ENCODE peak calls at places on chromosomes 16 and 17, in nine cellular contexts. X is brain microvascular endothelial cell; O is stimulated activated CD8-positive, alpha-beta memory T cell treated with anti-CD3 and anti-CD28 coated beads, Interleukin-2, amount 100 ng/mL, for 1 hour; T is NCI-H2029 treated with DMSO at 0.1 percent for 48 hours; J is GM10248; W is NCI-H446 treated with DMSO at 0.1 percent for 48 hours; N is fibroblast of the conjunctiva; K is HFFc6; Y is GM04503. D is an unnamed sample.

GRCh38 chr16:8458481-8458880 is 131.8 kb downstream of the TMEM114 start:
- DNase-seq in J (no peak), O (no peak), N (no peak), T (no peak), W (no peak), X (no peak), K (no peak), Y (no peak), D (no peak)

GRCh38 chr17:17321356-17322025 is 18.3 kb downstream of the NT5M start:
- DNase-seq in T (no peak), J (no peak), Y (no peak), N (no peak), W (no peak), O (no peak), X (no peak), K (no peak), D (no peak)

GRCh38 chr17:54992797-54993639 is 24.5 kb downstream of the STXBP4 start:
- DNase-seq in X (no peak), W (peak; percentile 41), T (peak; percentile 33), N (peak; percentile 39), K (peak; percentile 54), J (peak; percentile 44), Y (peak; percentile 3), O (no peak), D (peak; percentile 70)

GRCh38 chr16:80778707-80779106 is 25.7 kb downstream of the CDYL2 start:
- DNase-seq in Y (no peak), X (no peak), T (no peak), J (no peak), W (no peak), O (no peak), N (no peak), K (no peak), D (no peak)

GRCh38 chr16:46801428-46802049 is 29.4 kb downstream of the C16orf87 start:
- DNase-seq in O (no peak), Y (no peak), J (no peak), K (peak; percentile 33), W (no peak), X (no peak), T (no peak), N (no peak), D (peak; percentile 46)

GRCh38 chr16:17380613-17381012 is 90.1 kb downstream of the XYLT1 start:
- DNase-seq in X (no peak), N (no peak), W (no peak), T (no peak), Y (no peak), J (no peak), K (peak; percentile 55), O (no peak), D (no peak)

GRCh38 chr17:47275245-47275984 is 21.8 kb downstream of the ITGB3 start:
- DNase-seq in Y (no peak), W (no peak), O (no peak), K (peak; percentile 39), N (peak; percentile 95), J (no peak), T (no peak), X (peak; percentile 50), D (peak; percentile 72)

GRCh38 chr17:73278465-73279453 is 17.1 kb upstream of the CPSF4L start:
- DNase-seq in Y (no peak), K (peak; percentile 8), W (peak; percentile 95), J (no peak), X (no peak), T (peak; percentile 53), O (no peak), N (no peak), D (peak; percentile 51)

GRCh38 chr17:40315206-40315605 is 6.2 kb downstream of the RARA start:
- DNase-seq in J (no peak), Y (no peak), O (no peak), W (no peak), T (no peak), K (no peak), X (no peak), N (no peak), D (no peak)

GRCh38 chr16:554640-555413 is 5.4 kb upstream of the PRR35 start:
- DNase-seq in W (no peak), J (no peak), X (no peak), K (peak; percentile 81), N (peak; percentile 42), T (no peak), O (no peak), Y (no peak), D (no peak)

GRCh38 chr17:64016248-64016784 is 4.1 kb downstream of the ICAM2 start:
- DNase-seq in J (no peak), W (no peak), O (no peak), N (no peak), X (no peak), T (no peak), K (no peak), Y (no peak), D (no peak)

GRCh38 chr16:714558-715447 is at the start of gene METRN:
- DNase-seq in O (peak; percentile 79), W (peak; percentile 54), N (peak; percentile 48), X (peak; percentile 73), T (no peak), Y (peak; percentile 35), K (peak; percentile 80), J (peak; percentile 92), D (peak; percentile 85)

GRCh38 chr17:50111687-50112655 is 16.8 kb downstream of the PDK2 start:
- DNase-seq in N (no peak), W (no peak), X (no peak), K (no peak), T (no peak), O (no peak), Y (no peak), J (no peak), D (no peak)

GRCh38 chr16:86396918-86397317 is 113.4 kb upstream of the FOXF1 start:
- DNase-seq in O (no peak), N (no peak), K (peak; percentile 96), X (peak; percentile 58), J (no peak), W (no peak), Y (peak; percentile 74), T (no peak), D (peak; percentile 72)

GRCh38 chr16:16992986-16993783 is 477.6 kb downstream of the XYLT1 start:
- DNase-seq in K (no peak), N (no peak), O (no peak), W (no peak), J (no peak), Y (no peak), X (no peak), T (no peak), D (no peak)

GRCh38 chr16:56848955-56849689 is 15.9 kb upstream of the SLC12A3 start:
- DNase-seq in T (no peak), W (peak; percentile 6), J (no peak), N (no peak), O (no peak), X (peak; percentile 69), Y (peak; percentile 42), K (peak; percentile 70), D (peak; percentile 63)

GRCh38 chr17:8256291-8256690 is 7.2 kb downstream of the PFAS start:
- DNase-seq in O (no peak), W (no peak), X (no peak), N (no peak), K (no peak), J (no peak), T (no peak), Y (no peak), D (no peak)

GRCh38 chr16:85129846-85130706 is 17.8 kb upstream of the CIBAR2 start:
- DNase-seq in X (no peak), N (no peak), K (peak; percentile 36), W (peak; percentile 49), T (no peak), O (no peak), Y (peak; percentile 42), J (no peak), D (peak; percentile 74)

GRCh38 chr17:73798111-73798748 is 154.0 kb upstream of the SDK2 start:
- DNase-seq in X (peak; percentile 82), T (peak; percentile 42), O (no peak), Y (peak; percentile 65), K (peak; percentile 26), J (no peak), N (peak; percentile 96), W (peak; percentile 65), D (peak; percentile 91)

GRCh38 chr17:74402070-74402469 is 29.8 kb upstream of the GPRC5C start:
- DNase-seq in O (no peak), K (no peak), X (no peak), J (no peak), Y (no peak), W (no peak), T (no peak), N (no peak), D (no peak)

GRCh38 chr17:40493697-40494096 is 7.7 kb downstream of the TNS4 start:
- DNase-seq in K (no peak), Y (no peak), O (no peak), J (no peak), X (no peak), N (no peak), T (no peak), W (peak; percentile 45), D (no peak)

GRCh38 chr17:17836818-17837379 is at the start of gene SREBF1:
- DNase-seq in K (no peak), W (no peak), X (peak; percentile 27), O (peak; percentile 37), T (no peak), J (peak; percentile 86), Y (no peak), N (no peak), D (peak; percentile 44)

GRCh38 chr16:1890024-1890700 is 18.2 kb upstream of the MEIOB start:
- DNase-seq in J (no peak), T (no peak), Y (no peak), W (no peak), X (no peak), O (no peak), N (no peak), K (no peak), D (no peak)

GRCh38 chr16:54402270-54402669 is 115.7 kb upstream of the IRX3 start:
- DNase-seq in W (no peak), K (peak; percentile 43), O (no peak), Y (peak; percentile 39), J (no peak), X (no peak), T (no peak), N (no peak), D (no peak)

GRCh38 chr16:85611455-85612190 is 1.5 kb upstream of the GSE1 start:
- DNase-seq in X (no peak), K (peak; percentile 73), W (peak; percentile 75), N (no peak), T (no peak), Y (no peak), J (no peak), O (no peak), D (peak; percentile 69)

GRCh38 chr16:17238285-17239028 is 232.3 kb downstream of the XYLT1 start:
- DNase-seq in N (peak; percentile 16), W (no peak), O (no peak), K (no peak), Y (no peak), X (no peak), T (no peak), J (no peak), D (no peak)

GRCh38 chr17:31487063-31487647 is 95.7 kb downstream of the RAB11FIP4 start:
- DNase-seq in W (no peak), J (no peak), T (no peak), O (no peak), X (no peak), Y (no peak), K (no peak), N (no peak), D (no peak)

D was measured in fibroblast of pulmonary artery.